ENCODE peak calls at places on chromosomes 12 and 14, in eight cellular contexts. H, D, T, O, M, G, N and F are unnamed samples.

GRCh38 chr14:77790566-77791224 is 9.2 kb upstream of the ADCK1 start:
- DNase-seq in H (no peak), D (no peak), T (no peak), O (no peak), M (no peak), G (no peak), N (no peak), F (no peak)

GRCh38 chr14:50335989-50336391 is 23.9 kb downstream of the DMAC2L start:
- DNase-seq in H (no peak), D (peak; percentile 49), T (no peak), O (no peak), M (no peak), G (peak; percentile 66), N (peak; percentile 67), F (no peak)

GRCh38 chr14:61334197-61334701 is 12.9 kb downstream of the PRKCH start:
- DNase-seq in H (no peak), D (no peak), T (no peak), O (peak; percentile 35), M (no peak), G (no peak), N (peak; percentile 61), F (no peak)

GRCh38 chr12:49503674-49504180 is 35.1 kb upstream of the KCNH3 start:
- DNase-seq in H (no peak), D (peak; percentile 81), T (no peak), O (no peak), M (no peak), G (no peak), N (no peak), F (no peak)

GRCh38 chr12:3123729-3124128 is 46.5 kb downstream of the TSPAN9 start:
- DNase-seq in H (no peak), D (peak; percentile 36), T (no peak), O (no peak), M (no peak), G (no peak), N (no peak), F (no peak)

GRCh38 chr12:42315108-42315507 is 10.8 kb downstream of the ZCRB1 start:
- DNase-seq in H (no peak), D (no peak), T (no peak), O (no peak), M (no peak), G (no peak), N (no peak), F (no peak)

GRCh38 chr14:52434955-52435354 is 117.3 kb downstream of the TXNDC16 start:
- DNase-seq in H (no peak), D (no peak), T (no peak), O (no peak), M (no peak), G (no peak), N (no peak), F (no peak)

GRCh38 chr12:53579545-53579955 is 46.6 kb downstream of the ATF7 start:
- DNase-seq in H (no peak), D (no peak), T (no peak), O (no peak), M (no peak), G (no peak), N (no peak), F (no peak)

GRCh38 chr14:56491299-56492285 is 88.0 kb upstream of the TMEM260 start:
- DNase-seq in H (no peak), D (peak; percentile 49), T (no peak), O (peak; percentile 84), M (no peak), G (peak; percentile 19), N (peak; percentile 90), F (no peak)

GRCh38 chr12:130715996-130716917 is at the start of gene RIMBP2:
- DNase-seq in H (no peak), D (peak; percentile 57), T (no peak), O (peak; percentile 77), M (peak; percentile 26), G (peak; percentile 71), N (peak; percentile 97), F (no peak)

GRCh38 chr14:100858838-100859220 is 32.9 kb downstream of the MEG3 start:
- DNase-seq in H (no peak), D (no peak), T (no peak), O (no peak), M (no peak), G (no peak), N (no peak), F (peak; percentile 68)

GRCh38 chr14:84409435-84409834 is 1120.5 kb upstream of the FLRT2 start:
- DNase-seq in H (no peak), D (peak; percentile 86), T (no peak), O (no peak), M (peak; percentile 24), G (no peak), N (no peak), F (no peak)

GRCh38 chr12:55716582-55717396 is 943 bp downstream of the BLOC1S1 start:
- DNase-seq in H (no peak), D (no peak), T (no peak), O (no peak), M (no peak), G (no peak), N (no peak), F (no peak)

GRCh38 chr12:15721716-15722115 is 67.5 kb downstream of the EPS8 start:
- DNase-seq in H (no peak), D (peak; percentile 66), T (no peak), O (no peak), M (no peak), G (no peak), N (no peak), F (no peak)

GRCh38 chr12:13044002-13044858 is at the start of gene FAM234B:
- DNase-seq in H (peak; percentile 75), D (peak; percentile 75), T (peak; percentile 81), O (peak; percentile 81), M (peak; percentile 17), G (peak; percentile 81), N (peak; percentile 93), F (peak; percentile 97)

GRCh38 chr14:75566321-75566720 is 12.1 kb upstream of the FLVCR2 start:
- DNase-seq in H (peak; percentile 73), D (no peak), T (no peak), O (no peak), M (no peak), G (no peak), N (no peak), F (no peak)

GRCh38 chr12:45186762-45187161 is 29.1 kb upstream of the ANO6 start:
- DNase-seq in H (no peak), D (no peak), T (no peak), O (no peak), M (no peak), G (no peak), N (no peak), F (no peak)

GRCh38 chr12:132363661-132364347 is 34.4 kb upstream of the GALNT9 start:
- DNase-seq in H (no peak), D (no peak), T (no peak), O (no peak), M (no peak), G (no peak), N (no peak), F (peak; percentile 74)

GRCh38 chr12:43730283-43730682 is 28.3 kb downstream of the PUS7L start:
- DNase-seq in H (no peak), D (no peak), T (no peak), O (no peak), M (no peak), G (no peak), N (no peak), F (no peak)

GRCh38 chr12:108430245-108430644 is 84.8 kb upstream of the FICD start:
- DNase-seq in H (no peak), D (peak; percentile 25), T (no peak), O (no peak), M (no peak), G (no peak), N (no peak), F (no peak)

GRCh38 chr12:63967358-63967757 is 122.9 kb downstream of the SRGAP1 start:
- DNase-seq in H (no peak), D (peak; percentile 70), T (no peak), O (no peak), M (no peak), G (no peak), N (peak; percentile 55), F (no peak)

GRCh38 chr12:59650594-59651229 is 54.9 kb downstream of the SLC16A7 start:
- DNase-seq in H (no peak), D (peak; percentile 36), T (no peak), O (no peak), M (no peak), G (peak; percentile 5), N (no peak), F (no peak)

GRCh38 chr12:104473374-104473983 is 16.7 kb downstream of the CHST11 start:
- DNase-seq in H (no peak), D (no peak), T (no peak), O (no peak), M (no peak), G (no peak), N (no peak), F (no peak)